ENCODE peak calls at places on chromosome 1, in eight cellular contexts. A is epithelial cell of esophagus, K is psoas muscle, C is type B pancreatic cell, Z is bronchial epithelial cell, H is CD14-positive monocyte, S is left ventricle myocardium inferior, L is GM13977. B is an unnamed sample.

GRCh38 chr1:52426391-52426790 is 22.0 kb downstream of the PRPF38A start:
- DNase-seq in C (no peak), K (no peak), S (no peak), H (no peak), A (peak), Z (peak), L (no peak), B (no peak)

GRCh38 chr1:105087496-105087895 is 1337.8 kb downstream of the AMY1C start:
- DNase-seq in K (no peak), A (peak), C (no peak), L (no peak), H (no peak), Z (peak), S (no peak), B (no peak)

GRCh38 chr1:27849951-27850350 is 19.4 kb downstream of the PPP1R8 start:
- DNase-seq in L (no peak), S (no peak), Z (no peak), K (no peak), H (no peak), A (no peak), C (no peak), B (no peak)

GRCh38 chr1:2493691-2494322 is 17.7 kb downstream of the PLCH2 start:
- DNase-seq in A (no peak), H (no peak), S (no peak), Z (no peak), L (no peak), C (no peak), K (no peak), B (no peak)

GRCh38 chr1:161367684-161368398 is at the start of gene CFAP126:
- DNase-seq in A (peak), Z (peak), K (peak), C (no peak), S (peak), H (peak), L (peak), B (no peak)

GRCh38 chr1:228980232-228980969 is 245.1 kb downstream of the RHOU start:
- DNase-seq in H (no peak), L (no peak), A (no peak), Z (no peak), C (peak), S (no peak), K (no peak), B (no peak)

GRCh38 chr1:231779081-231779480 is 152.5 kb downstream of the DISC1 start:
- DNase-seq in Z (no peak), C (no peak), L (no peak), S (no peak), K (no peak), A (no peak), H (no peak), B (no peak)

GRCh38 chr1:204650911-204651570 is 34.5 kb downstream of the LRRN2 start:
- DNase-seq in A (no peak), K (no peak), H (no peak), C (no peak), S (no peak), Z (no peak), L (no peak), B (no peak)

GRCh38 chr1:118711356-118711755 is 276.8 kb downstream of the TBX15 start:
- DNase-seq in S (no peak), A (no peak), L (no peak), K (no peak), Z (no peak), H (no peak), C (no peak), B (no peak)

GRCh38 chr1:205348559-205349477 is 7.9 kb downstream of the KLHDC8A start:
- DNase-seq in C (no peak), K (no peak), Z (no peak), H (no peak), A (no peak), S (no peak), L (no peak), B (no peak)

GRCh38 chr1:8600336-8600735 is 217.1 kb downstream of the RERE start:
- DNase-seq in S (no peak), Z (no peak), C (no peak), A (no peak), H (no peak), L (no peak), K (no peak), B (no peak)

GRCh38 chr1:23732363-23733224 is 10.7 kb upstream of the ELOA start:
- DNase-seq in H (no peak), A (peak), C (no peak), Z (peak), L (no peak), K (no peak), S (no peak), B (no peak)

GRCh38 chr1:9429369-9429766 is 109.9 kb upstream of the SLC25A33 start:
- DNase-seq in H (no peak), L (no peak), C (no peak), K (no peak), Z (no peak), S (no peak), A (no peak), B (no peak)

GRCh38 chr1:47262787-47263413 is 30.9 kb upstream of the TAL1 start:
- DNase-seq in C (no peak), A (peak), L (peak), K (no peak), H (no peak), S (no peak), Z (peak), B (no peak)

GRCh38 chr1:156933136-156933535 is 12.7 kb downstream of the LRRC71 start:
- DNase-seq in L (no peak), S (no peak), Z (no peak), K (no peak), A (no peak), H (no peak), C (no peak), B (no peak)
- TF ChIP-seq CTCF in L (no peak), S (no peak), Z (no peak), K (no peak), A (no peak), H (no peak), C (no peak), B (no peak)

DNA sequence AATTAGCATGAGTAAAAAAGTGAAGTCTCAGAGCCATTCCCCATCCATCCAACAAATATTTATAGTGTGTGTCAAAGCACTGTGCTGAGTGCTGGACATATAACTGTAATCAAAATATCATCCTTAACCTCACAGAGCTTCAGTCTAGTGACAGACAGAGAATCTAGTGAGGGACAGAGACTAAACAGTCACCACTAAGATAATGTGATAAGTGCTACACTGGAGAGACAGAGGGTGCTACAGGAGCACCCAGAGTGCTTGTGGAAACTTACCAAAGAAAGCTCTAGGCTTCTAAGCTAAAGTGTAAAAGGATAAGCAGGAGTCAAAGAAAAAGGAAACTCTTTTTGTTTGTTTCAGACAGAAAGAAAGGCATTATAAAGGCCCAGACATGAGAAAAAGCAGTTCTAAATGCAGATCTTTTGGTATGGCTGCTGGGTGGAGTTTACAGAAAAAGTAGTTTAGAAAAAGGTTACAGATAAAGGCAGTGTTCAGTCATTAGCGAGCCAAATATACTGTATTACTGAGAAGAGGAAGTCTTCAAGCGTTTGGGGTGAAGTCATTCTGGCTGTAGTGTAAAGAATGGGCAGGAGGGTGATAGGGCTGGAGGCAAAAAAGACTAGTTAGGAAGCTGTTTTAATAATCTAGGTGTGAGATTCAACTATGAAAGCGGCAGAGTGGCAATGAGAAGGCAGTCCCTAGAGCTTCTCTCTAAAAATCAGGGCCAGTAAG is 83.8 kb downstream of the SCMH1 start:
- DNase-seq in A (no peak), H (no peak), K (no peak), C (no peak), Z (no peak), S (no peak), L (no peak), B (no peak)
- TF ChIP-seq CTCF in A (no peak), H (no peak), K (no peak), C (no peak), Z (no peak), S (no peak), L (no peak), B (no peak)

DNA sequence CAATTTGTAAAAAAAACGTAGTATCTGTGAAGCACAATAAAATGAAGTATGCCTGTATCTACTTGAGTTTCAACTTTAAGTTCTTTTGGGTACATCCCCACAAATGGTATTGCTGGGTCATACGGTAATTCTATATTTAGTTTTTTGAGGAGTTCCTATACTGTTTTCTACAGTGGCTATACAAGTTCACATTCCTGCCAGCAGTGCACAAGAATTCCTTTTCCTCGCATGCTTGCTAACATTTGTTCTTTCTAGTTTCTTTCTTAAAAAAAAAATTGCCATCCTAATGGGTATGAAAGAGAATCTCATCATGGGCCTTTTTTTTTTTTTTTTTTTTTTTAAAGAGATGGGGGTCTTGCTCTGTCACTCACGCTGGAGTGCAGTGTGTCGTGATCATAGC is 41.9 kb downstream of the UCK2 start:
- DNase-seq in K (no peak), Z (no peak), C (no peak), L (no peak), A (no peak), S (no peak), H (no peak), B (no peak)
- TF ChIP-seq CTCF in K (peak), Z (no peak), C (peak), L (no peak), A (peak), S (no peak), H (no peak), B (peak)

GRCh38 chr1:11594222-11594621 is 60.0 kb downstream of the FBXO2 start:
- DNase-seq in L (no peak), H (no peak), A (peak), Z (peak), K (no peak), S (no peak), C (no peak), B (no peak)
- TF ChIP-seq CTCF in L (no peak), H (no peak), A (peak), Z (peak), K (no peak), S (no peak), C (peak), B (peak)

DNA sequence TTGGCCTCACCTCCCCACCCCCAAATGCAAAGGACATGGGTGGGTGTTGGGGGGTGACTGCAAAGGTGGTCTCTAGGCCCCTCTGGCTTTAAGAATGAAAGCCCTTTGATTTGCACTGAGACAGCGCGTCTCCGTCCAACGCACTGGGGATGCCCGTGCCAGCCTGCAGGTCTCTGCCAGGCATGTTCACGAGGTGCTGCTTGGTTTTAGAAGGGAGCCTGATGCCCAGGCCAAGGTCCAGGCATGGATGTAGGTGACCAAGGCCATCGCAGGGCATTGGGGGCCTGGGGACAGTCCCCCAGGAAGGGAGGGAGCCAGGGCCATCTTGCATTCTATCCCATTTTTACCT is 363.6 kb upstream of the VAMP3 start:
- DNase-seq in S (no peak), K (no peak), H (no peak), L (no peak), A (no peak), Z (no peak), C (peak), B (peak)
- TF ChIP-seq CTCF in S (no peak), K (no peak), H (no peak), L (no peak), A (no peak), Z (no peak), C (no peak), B (no peak)

GRCh38 chr1:62906428-62906886 is 122.5 kb downstream of the ATG4C start:
- DNase-seq in L (no peak), K (no peak), S (no peak), H (no peak), Z (peak), A (no peak), C (no peak), B (no peak)
- TF ChIP-seq CTCF in L (peak), K (no peak), S (peak), H (peak), Z (peak), A (peak), C (peak), B (peak)

DNA sequence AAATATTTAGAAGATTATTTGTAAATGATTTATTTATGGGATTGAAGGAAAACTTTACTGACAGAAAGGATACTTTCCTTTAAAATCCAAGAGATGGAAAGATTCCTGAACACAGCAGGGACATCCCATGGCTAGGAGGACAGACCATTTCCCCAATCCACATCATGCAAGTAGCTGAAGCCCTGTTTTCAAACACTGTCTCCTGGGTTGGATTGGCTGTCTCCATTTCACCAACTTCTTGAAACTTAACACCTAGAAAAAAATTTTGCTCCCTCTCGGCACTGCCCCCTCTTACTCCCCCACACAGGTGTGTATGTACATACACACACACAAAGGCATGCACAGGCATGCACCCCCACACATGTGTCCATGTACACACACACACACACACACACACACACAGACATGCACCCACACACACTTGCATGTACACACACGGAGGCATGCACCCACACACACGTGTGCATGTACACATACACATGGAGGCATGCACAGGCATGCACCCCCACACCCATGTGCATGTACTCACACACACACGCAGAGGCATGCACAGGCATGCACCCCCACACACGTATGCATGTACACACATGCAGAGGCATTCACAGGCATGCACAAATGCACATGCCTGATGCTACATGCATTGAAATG is 320.0 kb downstream of the CHRM3 start:
- DNase-seq in K (no peak), H (no peak), S (no peak), L (no peak), C (no peak), A (no peak), Z (no peak), B (no peak)
- TF ChIP-seq CTCF in K (no peak), H (no peak), S (no peak), L (no peak), C (no peak), A (no peak), Z (no peak), B (no peak)

GRCh38 chr1:152188673-152189591 is 29.9 kb upstream of the RPTN start:
- DNase-seq in Z (peak), L (peak), S (peak), H (peak), A (peak), K (peak), C (no peak), B (no peak)
- TF ChIP-seq CTCF in Z (peak), L (peak), S (peak), H (peak), A (peak), K (peak), C (peak), B (peak)

GRCh38 chr1:172320723-172321122 is 99.8 kb upstream of the C1orf105 start:
- DNase-seq in A (no peak), Z (no peak), L (no peak), S (no peak), C (no peak), K (no peak), H (no peak), B (no peak)
- TF ChIP-seq CTCF in A (no peak), Z (no peak), L (no peak), S (no peak), C (no peak), K (no peak), H (no peak), B (peak)